ENCODE peak calls at places on chromosome 4, in five cellular contexts. One of them, this sample, is unnamed.

GRCh38 chr4:154741877-154742851 is 1.6 kb upstream of the LRAT start:
- DNase-seq in K562: no peak
- DNase-seq in GM12878: no peak
- DNase-seq in H1: peak; percentile 90
- DNase-seq in HepG2: no peak
- DNase-seq in this sample: peak; percentile 84

GRCh38 chr4:139416073-139416673 is 37.7 kb upstream of the RAB33B start:
- DNase-seq in K562: peak; percentile 38
- DNase-seq in GM12878: no peak
- DNase-seq in H1: no peak
- DNase-seq in HepG2: peak; percentile 28
- DNase-seq in this sample: peak; percentile 66

GRCh38 chr4:55396305-55397023 is 707 bp downstream of the TMEM165 start:
- DNase-seq in K562: peak; percentile 54
- DNase-seq in GM12878: no peak
- DNase-seq in H1: no peak
- DNase-seq in HepG2: peak; percentile 31
- DNase-seq in this sample: peak; percentile 73

GRCh38 chr4:51842167-51842553 is 793 bp upstream of the DCUN1D4 start:
- DNase-seq in K562: no peak
- DNase-seq in GM12878: no peak
- DNase-seq in H1: no peak
- DNase-seq in HepG2: no peak
- DNase-seq in this sample: no peak

GRCh38 chr4:121749225-121749624 is 15.7 kb downstream of the SMIM43 start:
- DNase-seq in K562: no peak
- DNase-seq in GM12878: no peak
- DNase-seq in H1: peak; percentile 89
- DNase-seq in HepG2: no peak
- DNase-seq in this sample: peak; percentile 89

GRCh38 chr4:106864231-106864630 is 171.9 kb downstream of the DKK2 start:
- DNase-seq in K562: no peak
- DNase-seq in GM12878: no peak
- DNase-seq in H1: no peak
- DNase-seq in HepG2: no peak
- DNase-seq in this sample: no peak

GRCh38 chr4:148852092-148852699 is 410.0 kb upstream of the NR3C2 start:
- DNase-seq in K562: no peak
- DNase-seq in GM12878: no peak
- DNase-seq in H1: no peak
- DNase-seq in HepG2: no peak
- DNase-seq in this sample: no peak

GRCh38 chr4:169315530-169316306 is 45.0 kb upstream of the SH3RF1 start:
- DNase-seq in K562: no peak
- DNase-seq in GM12878: no peak
- DNase-seq in H1: no peak
- DNase-seq in HepG2: no peak
- DNase-seq in this sample: peak; percentile 4

GRCh38 chr4:7727727-7728126 is 211.9 kb downstream of the AFAP1 start:
- DNase-seq in K562: no peak
- DNase-seq in GM12878: no peak
- DNase-seq in H1: no peak
- DNase-seq in HepG2: no peak
- DNase-seq in this sample: no peak

GRCh38 chr4:96009720-96010119 is 169.8 kb downstream of the PDHA2 start:
- DNase-seq in K562: no peak
- DNase-seq in GM12878: no peak
- DNase-seq in H1: no peak
- DNase-seq in HepG2: no peak
- DNase-seq in this sample: peak; percentile 4

DNA sequence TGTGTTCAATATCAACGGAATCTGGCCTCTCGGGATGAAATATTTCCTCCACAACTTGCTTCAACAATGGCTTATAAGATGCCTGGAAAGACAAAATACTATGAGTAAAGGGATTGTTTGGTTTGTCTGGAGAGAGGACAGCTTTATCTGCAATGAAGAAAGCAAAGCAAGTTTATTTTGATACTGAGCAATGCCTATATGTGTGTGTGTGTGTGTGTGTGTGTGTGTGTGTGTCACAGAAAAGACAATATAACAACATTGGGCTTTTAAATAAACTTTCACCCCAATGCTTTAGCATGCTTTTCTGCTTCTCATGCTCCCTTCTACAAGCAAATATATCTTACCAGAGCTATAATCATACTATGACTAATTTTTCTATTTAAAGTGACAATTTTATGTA is 45.4 kb downstream of the RASL11B start:
- DNase-seq in K562: no peak
- DNase-seq in GM12878: no peak
- DNase-seq in H1: no peak
- DNase-seq in HepG2: no peak
- DNase-seq in this sample: no peak
- H3K4me1 ChIP-seq in K562: no peaks in the 10 kb centered on the region
- H3K4me1 ChIP-seq in GM12878: no peaks in the 10 kb centered on the region
- H3K4me1 ChIP-seq in H1: peaks cover 3% of the 10 kb centered on the region
- H3K4me1 ChIP-seq in HepG2: no peaks in the 10 kb centered on the region
- H3K4me1 ChIP-seq in this sample: peaks cover 6% of the 10 kb centered on the region

GRCh38 chr4:152778656-152779512 is 646 bp downstream of the TIGD4 start:
- DNase-seq in K562: no peak
- DNase-seq in GM12878: no peak
- DNase-seq in H1: no peak
- DNase-seq in HepG2: peak; percentile 3
- DNase-seq in this sample: peak; percentile 65
- TF ChIP-seq EZH2 in K562: no peak
- TF ChIP-seq EZH2 in GM12878: no peak
- TF ChIP-seq EZH2 in H1: no peak
- TF ChIP-seq EZH2 in HepG2: no peak
- TF ChIP-seq EZH2 in this sample: no peak

DNA sequence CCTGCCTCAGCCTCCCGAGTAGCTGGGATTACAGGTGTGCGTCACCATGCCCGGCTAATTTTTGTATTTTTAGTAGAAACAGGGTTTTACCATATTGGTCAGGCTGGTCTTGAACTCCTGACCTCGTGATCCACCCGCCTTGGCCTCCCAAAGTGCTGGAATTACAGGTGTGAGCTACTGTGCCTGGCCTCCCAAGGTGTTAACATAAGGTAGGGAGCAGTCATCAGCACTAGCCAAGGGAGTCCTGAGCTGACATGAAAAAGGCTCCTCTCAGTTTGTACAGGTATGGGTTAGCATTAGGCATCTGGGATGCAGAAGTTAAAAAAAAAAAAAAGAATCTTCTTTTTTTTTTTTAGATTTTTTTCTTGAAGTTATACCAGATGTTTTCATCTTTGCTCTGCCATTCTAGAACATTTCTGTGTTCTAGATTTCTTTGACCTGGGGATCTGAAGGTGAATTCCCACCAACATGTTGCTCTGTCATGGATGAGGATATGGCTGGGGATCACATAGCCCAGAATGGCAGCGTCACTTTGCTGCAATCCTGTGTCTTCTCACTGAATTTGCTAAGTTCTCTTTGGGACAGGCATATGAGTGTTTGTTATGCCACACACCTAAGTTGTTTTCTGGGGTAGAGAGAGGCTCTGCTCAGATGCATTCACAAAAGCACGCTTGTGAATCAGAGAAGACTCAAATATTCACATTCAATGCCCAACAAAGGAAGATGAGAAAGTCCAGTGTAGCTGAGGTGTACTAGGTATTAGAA is 24.4 kb upstream of the PLA2G12A start:
- DNase-seq in K562: no peak
- DNase-seq in GM12878: no peak
- DNase-seq in H1: no peak
- DNase-seq in HepG2: no peak
- DNase-seq in this sample: no peak
- TF ChIP-seq CREB1 in K562: no peak
- TF ChIP-seq CREB1 in GM12878: no peak
- TF ChIP-seq CREB1 in H1: no peak
- TF ChIP-seq CREB1 in HepG2: no peak
- TF ChIP-seq CREB1 in this sample: no peak

GRCh38 chr4:156517956-156518355 is 453.6 kb downstream of the PDGFC start:
- DNase-seq in K562: no peak
- DNase-seq in GM12878: no peak
- DNase-seq in H1: no peak
- DNase-seq in HepG2: no peak
- DNase-seq in this sample: no peak
- H3K4me1 ChIP-seq in K562: no peaks in the 10 kb centered on the region
- H3K4me1 ChIP-seq in GM12878: no peaks in the 10 kb centered on the region
- H3K4me1 ChIP-seq in H1: no peaks in the 10 kb centered on the region
- H3K4me1 ChIP-seq in HepG2: no peaks in the 10 kb centered on the region
- H3K4me1 ChIP-seq in this sample: peaks cover 3% of the 10 kb centered on the region

GRCh38 chr4:3877236-3877635 is 111.1 kb downstream of the ADRA2C start:
- DNase-seq in K562: no peak
- DNase-seq in GM12878: no peak
- DNase-seq in H1: no peak
- DNase-seq in HepG2: no peak
- DNase-seq in this sample: no peak

GRCh38 chr4:3877868-3878267 is 111.7 kb downstream of the ADRA2C start:
- DNase-seq in K562: no peak
- DNase-seq in GM12878: no peak
- DNase-seq in H1: no peak
- DNase-seq in HepG2: no peak
- DNase-seq in this sample: no peak

GRCh38 chr4:3880595-3881120 is 114.5 kb downstream of the ADRA2C start:
- DNase-seq in K562: peak; percentile 73
- DNase-seq in GM12878: no peak
- DNase-seq in H1: peak; percentile 60
- DNase-seq in HepG2: peak; percentile 56
- DNase-seq in this sample: peak; percentile 94

GRCh38 chr4:3879681-3880594 is 113.8 kb downstream of the ADRA2C start:
- DNase-seq in K562: no peak
- DNase-seq in GM12878: no peak
- DNase-seq in H1: no peak
- DNase-seq in HepG2: no peak
- DNase-seq in this sample: peak; percentile 57

GRCh38 chr4:3878678-3879077 is 112.5 kb downstream of the ADRA2C start:
- DNase-seq in K562: no peak
- DNase-seq in GM12878: no peak
- DNase-seq in H1: no peak
- DNase-seq in HepG2: no peak
- DNase-seq in this sample: no peak
- TF ChIP-seq EZH2 in K562: no peak
- TF ChIP-seq EZH2 in GM12878: no peak
- TF ChIP-seq EZH2 in H1: no peak
- TF ChIP-seq EZH2 in HepG2: no peak
- TF ChIP-seq EZH2 in this sample: no peak